ENCODE peak calls at places on chromosomes 7 and 10, in nine cellular contexts. B is NCI-H1092, M is left ventricle myocardium superior, P is GM10248, N is kidney tubule cell, U is iPS-NIHi11, X is activated T-helper 1 cell treated with Interleukin-2 at 50 U/mL for 16 hours, A is MM.1S, O is dermis microvascular lymphatic vessel endothelial cell. E is an unnamed sample.

GRCh38 chr10:114026189-114027040 is 17.3 kb upstream of the ADRB1 start:
- DNase-seq in P (peak; percentile 26), N (peak; percentile 88), A (no peak), X (no peak), B (no peak), O (peak; percentile 38), U (no peak), M (no peak), E (peak; percentile 73)

GRCh38 chr7:156594283-156595080 is 46.1 kb upstream of the RNF32 start:
- DNase-seq in U (no peak), N (no peak), X (no peak), A (no peak), P (no peak), B (no peak), O (no peak), M (no peak), E (no peak)

GRCh38 chr10:63128443-63128842 is 4.7 kb upstream of the NRBF2 start:
- DNase-seq in U (no peak), M (no peak), P (no peak), A (no peak), N (peak; percentile 51), X (no peak), O (no peak), B (no peak), E (peak; percentile 49)

GRCh38 chr7:100677308-100678095 is 4.0 kb downstream of the GNB2 start:
- DNase-seq in A (no peak), X (no peak), O (no peak), P (no peak), U (no peak), B (no peak), N (no peak), M (peak; percentile 31), E (no peak)

GRCh38 chr10:15384154-15384553 is 13.1 kb upstream of the FAM171A1 start:
- DNase-seq in B (no peak), P (no peak), X (no peak), M (no peak), A (no peak), U (no peak), N (peak; percentile 38), O (no peak), E (peak; percentile 11)

GRCh38 chr7:19560111-19560883 is 148.5 kb downstream of the POLR1F start:
- DNase-seq in X (no peak), P (no peak), A (no peak), U (no peak), B (no peak), N (no peak), M (no peak), O (no peak), E (peak; percentile 84)

GRCh38 chr7:77439572-77439971 is 23.4 kb upstream of the GSAP start:
- DNase-seq in B (peak; percentile 31), U (no peak), M (peak; percentile 40), A (no peak), N (peak; percentile 45), P (no peak), O (peak; percentile 36), X (no peak), E (peak; percentile 61)

GRCh38 chr10:77304192-77304591 is 333.4 kb downstream of the KCNMA1 start:
- DNase-seq in N (no peak), X (no peak), B (no peak), U (no peak), O (no peak), A (no peak), P (no peak), M (no peak), E (no peak)

GRCh38 chr7:139035588-139036353 is at the start of gene ZC3HAV1L:
- DNase-seq in A (no peak), M (peak; percentile 82), B (peak; percentile 69), X (peak; percentile 19), N (peak; percentile 79), U (peak; percentile 86), O (peak; percentile 50), P (peak; percentile 88), E (peak; percentile 82)

GRCh38 chr10:79239275-79239779 is 107.9 kb upstream of the PPIF start:
- DNase-seq in U (no peak), A (no peak), B (no peak), O (no peak), M (no peak), P (no peak), X (no peak), N (peak; percentile 74), E (peak; percentile 86)

GRCh38 chr10:13707156-13707881 is 120.6 kb downstream of the PRPF18 start:
- DNase-seq in X (no peak), A (no peak), B (no peak), U (peak; percentile 83), P (peak; percentile 61), M (peak; percentile 86), N (peak; percentile 86), O (peak; percentile 42), E (peak; percentile 80)

GRCh38 chr7:155793720-155794119 is 18.5 kb downstream of the SHH start:
- DNase-seq in U (no peak), P (no peak), X (no peak), O (no peak), A (no peak), M (no peak), N (no peak), B (no peak), E (no peak)

GRCh38 chr7:118863961-118864360 is 639.5 kb downstream of the ANKRD7 start:
- DNase-seq in U (no peak), M (no peak), N (no peak), O (no peak), P (no peak), B (no peak), X (no peak), A (no peak), E (no peak)

GRCh38 chr10:74898201-74898976 is 72.0 kb downstream of the KAT6B start:
- DNase-seq in X (no peak), P (peak; percentile 23), O (no peak), M (no peak), U (no peak), A (peak; percentile 51), B (no peak), N (peak; percentile 45), E (peak; percentile 5)

GRCh38 chr10:116815641-116816415 is 33.5 kb upstream of the ENO4 start:
- DNase-seq in M (no peak), A (no peak), B (no peak), X (no peak), N (peak; percentile 66), O (no peak), P (no peak), U (no peak), E (peak; percentile 69)

GRCh38 chr7:28956608-28957063 is 1.5 kb downstream of the TRIL start:
- DNase-seq in N (peak; percentile 88), B (peak; percentile 53), O (peak; percentile 60), M (peak; percentile 80), P (peak; percentile 49), A (no peak), X (no peak), U (peak; percentile 87), E (peak; percentile 60)

GRCh38 chr10:24974978-24975377 is 22.6 kb upstream of the PRTFDC1 start:
- DNase-seq in M (peak; percentile 63), X (no peak), A (no peak), U (no peak), P (no peak), O (no peak), B (no peak), N (no peak), E (peak; percentile 90)

GRCh38 chr7:16985621-16986020 is 103.8 kb upstream of the AGR3 start:
- DNase-seq in M (no peak), P (no peak), X (no peak), U (no peak), A (no peak), O (no peak), N (no peak), B (no peak), E (no peak)

GRCh38 chr7:24436131-24436920 is 136.9 kb upstream of the PALS2 start:
- DNase-seq in B (no peak), O (no peak), A (no peak), P (no peak), N (no peak), X (no peak), U (peak; percentile 27), M (no peak), E (no peak)

GRCh38 chr7:135900186-135900585 is 77.0 kb downstream of the MTPN start:
- DNase-seq in B (no peak), A (no peak), P (no peak), N (no peak), X (no peak), U (no peak), O (no peak), M (no peak), E (no peak)

GRCh38 chr7:33446551-33446950 is 317.2 kb downstream of the BBS9 start:
- DNase-seq in B (peak; percentile 92), U (no peak), X (no peak), A (no peak), P (no peak), O (no peak), M (no peak), N (no peak), E (no peak)

GRCh38 chr7:151754142-151754590 is 122.7 kb downstream of the PRKAG2 start:
- DNase-seq in A (peak; percentile 18), B (no peak), M (peak; percentile 86), U (peak; percentile 92), P (peak; percentile 64), N (peak; percentile 99), O (peak; percentile 95), X (no peak), E (peak; percentile 99)